ENCODE peak calls at places on chromosomes 11 and 22, in nine cellular contexts. One of them, this sample, is unnamed.

GRCh38 chr22:29520851-29521250 is 32.7 kb downstream of the THOC5 start:
- DNase-seq in skeletal muscle cell: peak
- DNase-seq in fibroblast of mammary gland: peak
- DNase-seq in OCI-LY7: no peak
- DNase-seq in HCT116: no peak
- DNase-seq in CD4-positive, CD25-positive, alpha-beta regulatory T cell: no peak
- DNase-seq in choroid plexus epithelial cell: peak
- DNase-seq in Panc1: no peak
- DNase-seq in GM23338: no peak
- DNase-seq in this sample: no peak

GRCh38 chr11:11117730-11118129 is 235.3 kb downstream of the CSNK2A3 start:
- DNase-seq in skeletal muscle cell: no peak
- DNase-seq in fibroblast of mammary gland: no peak
- DNase-seq in OCI-LY7: no peak
- DNase-seq in HCT116: no peak
- DNase-seq in CD4-positive, CD25-positive, alpha-beta regulatory T cell: no peak
- DNase-seq in choroid plexus epithelial cell: no peak
- DNase-seq in Panc1: no peak
- DNase-seq in GM23338: no peak
- DNase-seq in this sample: no peak

GRCh38 chr11:131070365-131070764 is 154.1 kb upstream of the SNX19 start:
- DNase-seq in skeletal muscle cell: no peak
- DNase-seq in fibroblast of mammary gland: no peak
- DNase-seq in OCI-LY7: no peak
- DNase-seq in HCT116: no peak
- DNase-seq in CD4-positive, CD25-positive, alpha-beta regulatory T cell: no peak
- DNase-seq in choroid plexus epithelial cell: no peak
- DNase-seq in Panc1: no peak
- DNase-seq in GM23338: peak
- DNase-seq in this sample: no peak

GRCh38 chr22:32839776-32840571 is 38.5 kb downstream of the TIMP3 start:
- DNase-seq in skeletal muscle cell: no peak
- DNase-seq in fibroblast of mammary gland: no peak
- DNase-seq in OCI-LY7: no peak
- DNase-seq in HCT116: no peak
- DNase-seq in CD4-positive, CD25-positive, alpha-beta regulatory T cell: no peak
- DNase-seq in choroid plexus epithelial cell: peak
- DNase-seq in Panc1: no peak
- DNase-seq in GM23338: no peak
- DNase-seq in this sample: no peak

GRCh38 chr11:130737041-130737830 is 179.0 kb downstream of the SNX19 start:
- DNase-seq in skeletal muscle cell: no peak
- DNase-seq in fibroblast of mammary gland: no peak
- DNase-seq in OCI-LY7: no peak
- DNase-seq in HCT116: no peak
- DNase-seq in CD4-positive, CD25-positive, alpha-beta regulatory T cell: no peak
- DNase-seq in choroid plexus epithelial cell: peak
- DNase-seq in Panc1: no peak
- DNase-seq in GM23338: no peak
- DNase-seq in this sample: no peak

GRCh38 chr11:34223021-34223813 is 117.8 kb downstream of the NAT10 start:
- DNase-seq in skeletal muscle cell: peak
- DNase-seq in fibroblast of mammary gland: peak
- DNase-seq in OCI-LY7: no peak
- DNase-seq in HCT116: no peak
- DNase-seq in CD4-positive, CD25-positive, alpha-beta regulatory T cell: no peak
- DNase-seq in choroid plexus epithelial cell: peak
- DNase-seq in Panc1: no peak
- DNase-seq in GM23338: no peak
- DNase-seq in this sample: peak

GRCh38 chr22:17501679-17502285 is 61.5 kb upstream of the SLC25A18 start:
- DNase-seq in skeletal muscle cell: peak
- DNase-seq in fibroblast of mammary gland: peak
- DNase-seq in OCI-LY7: peak
- DNase-seq in HCT116: peak
- DNase-seq in CD4-positive, CD25-positive, alpha-beta regulatory T cell: peak
- DNase-seq in choroid plexus epithelial cell: peak
- DNase-seq in Panc1: peak
- DNase-seq in GM23338: peak
- DNase-seq in this sample: peak

GRCh38 chr22:26718905-26719304 is 61.5 kb downstream of the MIAT start:
- DNase-seq in skeletal muscle cell: peak
- DNase-seq in fibroblast of mammary gland: peak
- DNase-seq in OCI-LY7: no peak
- DNase-seq in HCT116: no peak
- DNase-seq in CD4-positive, CD25-positive, alpha-beta regulatory T cell: no peak
- DNase-seq in choroid plexus epithelial cell: peak
- DNase-seq in Panc1: no peak
- DNase-seq in GM23338: no peak
- DNase-seq in this sample: no peak

GRCh38 chr11:128095459-128096096 is 491.8 kb downstream of the ETS1 start:
- DNase-seq in skeletal muscle cell: peak
- DNase-seq in fibroblast of mammary gland: peak
- DNase-seq in OCI-LY7: peak
- DNase-seq in HCT116: peak
- DNase-seq in CD4-positive, CD25-positive, alpha-beta regulatory T cell: no peak
- DNase-seq in choroid plexus epithelial cell: peak
- DNase-seq in Panc1: peak
- DNase-seq in GM23338: no peak
- DNase-seq in this sample: no peak

GRCh38 chr11:100741866-100742625 is 55.0 kb downstream of the ARHGAP42 start:
- DNase-seq in skeletal muscle cell: no peak
- DNase-seq in fibroblast of mammary gland: no peak
- DNase-seq in OCI-LY7: no peak
- DNase-seq in HCT116: no peak
- DNase-seq in CD4-positive, CD25-positive, alpha-beta regulatory T cell: no peak
- DNase-seq in choroid plexus epithelial cell: no peak
- DNase-seq in Panc1: no peak
- DNase-seq in GM23338: no peak
- DNase-seq in this sample: no peak

GRCh38 chr22:48937032-48937639 is 890.5 kb downstream of the BRD1 start:
- DNase-seq in skeletal muscle cell: no peak
- DNase-seq in fibroblast of mammary gland: no peak
- DNase-seq in OCI-LY7: no peak
- DNase-seq in HCT116: no peak
- DNase-seq in CD4-positive, CD25-positive, alpha-beta regulatory T cell: no peak
- DNase-seq in choroid plexus epithelial cell: no peak
- DNase-seq in Panc1: no peak
- DNase-seq in GM23338: no peak
- DNase-seq in this sample: no peak

GRCh38 chr11:58043379-58043778 is 12.6 kb downstream of the OR6Q1 start:
- DNase-seq in skeletal muscle cell: no peak
- DNase-seq in fibroblast of mammary gland: no peak
- DNase-seq in OCI-LY7: no peak
- DNase-seq in HCT116: no peak
- DNase-seq in CD4-positive, CD25-positive, alpha-beta regulatory T cell: no peak
- DNase-seq in choroid plexus epithelial cell: no peak
- DNase-seq in Panc1: no peak
- DNase-seq in GM23338: no peak
- DNase-seq in this sample: no peak

GRCh38 chr11:17978553-17979287 is 34.1 kb downstream of the SERGEF start:
- DNase-seq in skeletal muscle cell: no peak
- DNase-seq in fibroblast of mammary gland: peak
- DNase-seq in OCI-LY7: peak
- DNase-seq in HCT116: no peak
- DNase-seq in CD4-positive, CD25-positive, alpha-beta regulatory T cell: no peak
- DNase-seq in choroid plexus epithelial cell: peak
- DNase-seq in Panc1: peak
- DNase-seq in GM23338: peak
- DNase-seq in this sample: no peak

GRCh38 chr11:11916981-11917399 is 75.2 kb downstream of the USP47 start:
- DNase-seq in skeletal muscle cell: peak
- DNase-seq in fibroblast of mammary gland: peak
- DNase-seq in OCI-LY7: no peak
- DNase-seq in HCT116: no peak
- DNase-seq in CD4-positive, CD25-positive, alpha-beta regulatory T cell: no peak
- DNase-seq in choroid plexus epithelial cell: peak
- DNase-seq in Panc1: no peak
- DNase-seq in GM23338: peak
- DNase-seq in this sample: no peak

GRCh38 chr11:67032830-67033555 is 10.1 kb downstream of the SYT12 start:
- DNase-seq in skeletal muscle cell: peak
- DNase-seq in fibroblast of mammary gland: peak
- DNase-seq in OCI-LY7: no peak
- DNase-seq in HCT116: no peak
- DNase-seq in CD4-positive, CD25-positive, alpha-beta regulatory T cell: no peak
- DNase-seq in choroid plexus epithelial cell: peak
- DNase-seq in Panc1: no peak
- DNase-seq in GM23338: no peak
- DNase-seq in this sample: no peak

GRCh38 chr22:41288245-41288946 is 2.4 kb upstream of the RANGAP1 start:
- DNase-seq in skeletal muscle cell: no peak
- DNase-seq in fibroblast of mammary gland: peak
- DNase-seq in OCI-LY7: no peak
- DNase-seq in HCT116: peak
- DNase-seq in CD4-positive, CD25-positive, alpha-beta regulatory T cell: no peak
- DNase-seq in choroid plexus epithelial cell: peak
- DNase-seq in Panc1: peak
- DNase-seq in GM23338: peak
- DNase-seq in this sample: no peak

GRCh38 chr22:43262990-43263644 is 76.2 kb upstream of the TTLL12 start:
- DNase-seq in skeletal muscle cell: no peak
- DNase-seq in fibroblast of mammary gland: no peak
- DNase-seq in OCI-LY7: no peak
- DNase-seq in HCT116: no peak
- DNase-seq in CD4-positive, CD25-positive, alpha-beta regulatory T cell: peak
- DNase-seq in choroid plexus epithelial cell: peak
- DNase-seq in Panc1: no peak
- DNase-seq in GM23338: no peak
- DNase-seq in this sample: no peak

GRCh38 chr11:35183526-35183925 is 44.6 kb downstream of the CD44 start:
- DNase-seq in skeletal muscle cell: no peak
- DNase-seq in fibroblast of mammary gland: no peak
- DNase-seq in OCI-LY7: no peak
- DNase-seq in HCT116: no peak
- DNase-seq in CD4-positive, CD25-positive, alpha-beta regulatory T cell: no peak
- DNase-seq in choroid plexus epithelial cell: no peak
- DNase-seq in Panc1: no peak
- DNase-seq in GM23338: no peak
- DNase-seq in this sample: no peak

GRCh38 chr11:11985016-11985715 is 23.3 kb downstream of the DKK3 start:
- DNase-seq in skeletal muscle cell: no peak
- DNase-seq in fibroblast of mammary gland: peak
- DNase-seq in OCI-LY7: no peak
- DNase-seq in HCT116: no peak
- DNase-seq in CD4-positive, CD25-positive, alpha-beta regulatory T cell: no peak
- DNase-seq in choroid plexus epithelial cell: peak
- DNase-seq in Panc1: no peak
- DNase-seq in GM23338: no peak
- DNase-seq in this sample: peak

DNA sequence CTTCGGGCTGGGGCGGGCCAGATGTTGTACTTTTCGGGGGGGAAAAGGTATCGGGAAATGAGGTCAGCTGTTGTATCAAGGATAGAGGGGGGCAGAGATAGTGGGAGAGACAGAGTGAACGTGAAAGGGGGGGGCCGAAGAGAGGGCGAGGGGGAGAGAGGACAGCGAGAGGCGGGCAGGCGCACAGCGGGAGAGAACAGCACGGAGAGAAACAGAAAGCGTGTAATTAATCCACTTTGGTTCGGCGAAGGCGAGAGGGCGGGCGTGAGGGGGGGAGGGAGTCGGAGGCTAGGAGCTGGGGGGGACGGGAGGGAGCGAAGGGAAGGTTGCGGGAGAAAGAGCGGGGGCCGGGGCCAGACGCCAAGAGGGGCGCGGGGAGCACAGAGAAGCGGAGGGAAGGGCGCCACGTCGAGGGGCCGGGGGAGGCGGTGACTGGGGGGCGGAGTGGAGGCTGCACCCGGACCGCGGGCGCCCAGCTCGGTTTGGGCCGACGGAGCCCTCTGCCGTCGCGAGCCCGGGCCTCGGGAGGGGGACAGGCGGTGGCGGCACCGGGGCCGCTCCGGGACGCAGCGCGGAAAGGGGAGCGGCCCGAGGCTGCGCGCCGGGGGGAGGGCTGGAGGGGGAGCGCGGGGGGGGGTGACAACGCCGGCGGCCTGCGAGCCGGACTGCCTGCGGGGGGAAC is 612 bp downstream of the IGF2 start:
- DNase-seq in skeletal muscle cell: no peak
- DNase-seq in fibroblast of mammary gland: no peak
- DNase-seq in OCI-LY7: no peak
- DNase-seq in HCT116: no peak
- DNase-seq in CD4-positive, CD25-positive, alpha-beta regulatory T cell: no peak
- DNase-seq in choroid plexus epithelial cell: no peak
- DNase-seq in Panc1: no peak
- DNase-seq in GM23338: peak
- DNase-seq in this sample: no peak
- H3K4me3 ChIP-seq in skeletal muscle cell: peak
- H3K4me3 ChIP-seq in fibroblast of mammary gland: no peak
- H3K4me3 ChIP-seq in OCI-LY7: no peak
- H3K4me3 ChIP-seq in HCT116: peak
- H3K4me3 ChIP-seq in CD4-positive, CD25-positive, alpha-beta regulatory T cell: no peak
- H3K4me3 ChIP-seq in choroid plexus epithelial cell: peak
- H3K4me3 ChIP-seq in Panc1: peak
- H3K4me3 ChIP-seq in GM23338: peak
- H3K4me3 ChIP-seq in this sample: no peak

DNA sequence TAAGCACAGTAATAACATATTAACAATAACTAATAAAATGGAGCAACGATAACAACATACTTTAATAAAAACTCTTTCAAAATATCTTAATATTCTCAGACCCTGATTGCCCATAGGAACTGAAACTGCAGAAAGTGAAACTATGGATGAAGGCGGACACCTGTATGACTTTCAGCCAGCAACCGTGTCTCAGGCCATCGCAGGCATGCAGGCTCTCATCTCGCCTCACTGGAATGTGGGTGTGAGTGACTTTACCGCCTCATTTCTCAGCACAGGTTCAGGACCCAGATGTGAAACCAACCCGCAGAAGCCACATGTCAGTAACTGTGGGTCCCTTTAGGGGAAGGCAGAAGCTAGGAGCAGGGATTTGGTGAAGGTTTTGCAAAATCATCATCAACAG is 539.1 kb downstream of the FAM181B start:
- DNase-seq in skeletal muscle cell: no peak
- DNase-seq in fibroblast of mammary gland: no peak
- DNase-seq in OCI-LY7: peak
- DNase-seq in HCT116: no peak
- DNase-seq in CD4-positive, CD25-positive, alpha-beta regulatory T cell: no peak
- DNase-seq in choroid plexus epithelial cell: no peak
- DNase-seq in Panc1: no peak
- DNase-seq in GM23338: peak
- DNase-seq in this sample: no peak
- H3K4me3 ChIP-seq in skeletal muscle cell: no peak
- H3K4me3 ChIP-seq in fibroblast of mammary gland: no peak
- H3K4me3 ChIP-seq in OCI-LY7: no peak
- H3K4me3 ChIP-seq in HCT116: no peak
- H3K4me3 ChIP-seq in CD4-positive, CD25-positive, alpha-beta regulatory T cell: no peak
- H3K4me3 ChIP-seq in choroid plexus epithelial cell: no peak
- H3K4me3 ChIP-seq in Panc1: no peak
- H3K4me3 ChIP-seq in GM23338: no peak
- H3K4me3 ChIP-seq in this sample: no peak

GRCh38 chr11:13692172-13692571 is 23.7 kb downstream of the FAR1 start:
- DNase-seq in skeletal muscle cell: no peak
- DNase-seq in fibroblast of mammary gland: no peak
- DNase-seq in OCI-LY7: no peak
- DNase-seq in HCT116: no peak
- DNase-seq in CD4-positive, CD25-positive, alpha-beta regulatory T cell: no peak
- DNase-seq in choroid plexus epithelial cell: no peak
- DNase-seq in Panc1: no peak
- DNase-seq in GM23338: no peak
- DNase-seq in this sample: no peak
- H3K4me3 ChIP-seq in skeletal muscle cell: no peak
- H3K4me3 ChIP-seq in fibroblast of mammary gland: no peak
- H3K4me3 ChIP-seq in OCI-LY7: no peak
- H3K4me3 ChIP-seq in HCT116: no peak
- H3K4me3 ChIP-seq in CD4-positive, CD25-positive, alpha-beta regulatory T cell: no peak
- H3K4me3 ChIP-seq in choroid plexus epithelial cell: no peak
- H3K4me3 ChIP-seq in Panc1: no peak
- H3K4me3 ChIP-seq in GM23338: no peak
- H3K4me3 ChIP-seq in this sample: no peak

GRCh38 chr11:61007383-61007970 is 36.0 kb downstream of the CD6 start:
- DNase-seq in skeletal muscle cell: no peak
- DNase-seq in fibroblast of mammary gland: no peak
- DNase-seq in OCI-LY7: no peak
- DNase-seq in HCT116: no peak
- DNase-seq in CD4-positive, CD25-positive, alpha-beta regulatory T cell: no peak
- DNase-seq in choroid plexus epithelial cell: no peak
- DNase-seq in Panc1: no peak
- DNase-seq in GM23338: peak
- DNase-seq in this sample: no peak
- H3K4me3 ChIP-seq in skeletal muscle cell: peak
- H3K4me3 ChIP-seq in fibroblast of mammary gland: no peak
- H3K4me3 ChIP-seq in OCI-LY7: no peak
- H3K4me3 ChIP-seq in HCT116: no peak
- H3K4me3 ChIP-seq in CD4-positive, CD25-positive, alpha-beta regulatory T cell: no peak
- H3K4me3 ChIP-seq in choroid plexus epithelial cell: peak
- H3K4me3 ChIP-seq in Panc1: no peak
- H3K4me3 ChIP-seq in GM23338: peak
- H3K4me3 ChIP-seq in this sample: no peak